ENCODE peak calls at places on chromosomes 12 and 14, in six cellular contexts. H, K, Z, T, V and I are unnamed samples.

GRCh38 chr12:91931110-91931509 is 214.5 kb downstream of the BTG1 start:
- DNase-seq in T (no peak), K (no peak), V (peak; percentile 39), H (peak; percentile 45), Z (no peak), I (peak; percentile 94)

GRCh38 chr12:15732341-15733061 is 56.7 kb downstream of the EPS8 start:
- DNase-seq in K (no peak), T (no peak), H (no peak), Z (no peak), V (peak; percentile 77), I (no peak)

GRCh38 chr12:113030875-113031525 is 25.5 kb upstream of the DTX1 start:
- DNase-seq in H (no peak), K (peak; percentile 89), V (peak; percentile 73), Z (peak; percentile 72), T (no peak), I (no peak)

GRCh38 chr12:130826151-130826801 is 12.8 kb downstream of the STX2 start:
- DNase-seq in K (peak; percentile 92), T (peak; percentile 86), Z (peak; percentile 53), H (peak; percentile 69), V (peak; percentile 76), I (no peak)

GRCh38 chr12:121240484-121241202 is 30.7 kb downstream of the P2RX4 start:
- DNase-seq in Z (no peak), H (peak; percentile 83), K (peak; percentile 69), T (peak; percentile 99), V (no peak), I (no peak)

GRCh38 chr12:89529738-89530137 is 3.9 kb upstream of the POC1B start:
- DNase-seq in T (no peak), K (no peak), H (no peak), Z (peak; percentile 66), V (peak; percentile 71), I (no peak)

GRCh38 chr14:50056457-50056856 is 59.9 kb downstream of the VCPKMT start:
- DNase-seq in T (no peak), Z (no peak), H (no peak), V (no peak), K (no peak), I (no peak)

GRCh38 chr12:3130053-3130805 is 53.0 kb downstream of the TSPAN9 start:
- DNase-seq in K (no peak), V (no peak), T (no peak), H (no peak), Z (no peak), I (no peak)

GRCh38 chr14:58713677-58714076 is 75.9 kb downstream of the DACT1 start:
- DNase-seq in K (no peak), Z (no peak), T (no peak), H (no peak), V (no peak), I (no peak)

GRCh38 chr14:101876539-101876938 is 87.8 kb upstream of the DYNC1H1 start:
- DNase-seq in Z (no peak), T (peak; percentile 65), K (no peak), V (peak; percentile 73), H (peak; percentile 81), I (no peak)

GRCh38 chr14:74302160-74302628 is 540 bp downstream of the ABCD4 start:
- DNase-seq in T (peak; percentile 23), V (peak; percentile 85), K (no peak), Z (peak; percentile 71), H (no peak), I (no peak)

GRCh38 chr12:38527631-38528030 is 211.1 kb downstream of the ALG10B start:
- DNase-seq in T (no peak), K (no peak), Z (no peak), V (no peak), H (no peak), I (no peak)

GRCh38 chr14:42654707-42655106 is 1048.0 kb downstream of the LRFN5 start:
- DNase-seq in K (peak; percentile 27), V (no peak), T (no peak), Z (no peak), H (no peak), I (no peak)

GRCh38 chr12:6084261-6084968 is 40.1 kb downstream of the VWF start:
- DNase-seq in V (peak; percentile 79), K (peak; percentile 76), H (no peak), T (no peak), Z (peak; percentile 46), I (no peak)

GRCh38 chr12:52836042-52836466 is 1.9 kb upstream of the KRT79 start:
- DNase-seq in V (peak; percentile 83), K (peak; percentile 20), T (peak; percentile 56), H (peak; percentile 58), Z (no peak), I (no peak)

GRCh38 chr12:9943244-9943643 is 11.1 kb upstream of the CLEC2A start:
- DNase-seq in T (peak; percentile 8), H (peak; percentile 42), V (no peak), K (peak; percentile 45), Z (no peak), I (no peak)

GRCh38 chr14:94864421-94865195 is 94.7 kb upstream of the GSC start:
- DNase-seq in V (peak; percentile 26), H (no peak), K (peak; percentile 69), T (no peak), Z (no peak), I (no peak)

GRCh38 chr12:111141205-111141604 is 220.8 kb upstream of the MYL2 start:
- DNase-seq in V (no peak), Z (no peak), T (no peak), K (no peak), H (no peak), I (no peak)

GRCh38 chr12:43066471-43066870 is 476.9 kb upstream of the PRICKLE1 start:
- DNase-seq in K (no peak), T (no peak), H (no peak), Z (no peak), V (no peak), I (no peak)

GRCh38 chr14:21523203-21523602 is 2.9 kb downstream of the SALL2 start:
- DNase-seq in V (no peak), T (no peak), Z (no peak), K (no peak), H (no peak), I (no peak)

GRCh38 chr14:55578511-55578910 is 1.5 kb upstream of the KTN1 start:
- DNase-seq in T (no peak), H (no peak), V (peak; percentile 45), Z (no peak), K (no peak), I (no peak)

GRCh38 chr12:48965447-48965846 is 6.1 kb downstream of the WNT10B start:
- DNase-seq in H (no peak), T (no peak), K (peak; percentile 77), Z (no peak), V (peak; percentile 49), I (no peak)

GRCh38 chr12:46300906-46301305 is 32.1 kb upstream of the SLC38A1 start:
- DNase-seq in Z (no peak), K (no peak), V (no peak), H (no peak), T (no peak), I (no peak)

GRCh38 chr12:115450017-115450416 is 766.0 kb upstream of the TBX3 start:
- DNase-seq in Z (no peak), K (peak; percentile 62), T (no peak), V (no peak), H (no peak), I (no peak)
- H3K27ac ChIP-seq in Z (no peak overlapping the region), K (no peak overlapping the region), T (no peak overlapping the region), V (no peak overlapping the region), H (no peak overlapping the region), I (no peak overlapping the region)

DNA sequence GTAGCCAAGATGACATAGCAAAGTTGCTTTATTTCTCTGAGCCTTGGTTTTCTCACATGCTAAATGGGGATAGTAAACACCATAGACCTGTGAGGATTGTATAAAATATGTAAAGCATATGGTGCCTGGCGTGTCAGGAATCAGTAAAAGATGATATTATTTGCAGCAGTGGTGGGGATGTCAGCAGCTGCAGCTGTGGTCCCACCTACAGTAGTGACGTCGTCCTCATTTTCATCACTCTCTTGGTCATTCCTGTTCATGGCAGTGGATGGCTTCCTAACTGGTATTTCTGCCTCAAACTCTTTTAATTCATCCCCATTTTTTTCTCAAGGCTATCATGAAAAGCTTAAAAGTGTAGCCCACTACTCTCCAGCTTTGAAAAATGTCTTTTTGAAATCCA is 12.1 kb downstream of the BMAL2 start:
- DNase-seq in T (no peak), K (no peak), Z (no peak), V (peak; percentile 15), H (no peak), I (no peak)
- H3K27ac ChIP-seq in T (no peak overlapping the region), K (no peak overlapping the region), Z (peak overlapping the region; percentile 79), V (peak overlapping the region; percentile 95), H (no peak overlapping the region), I (peak overlapping the region; percentile 97)

DNA sequence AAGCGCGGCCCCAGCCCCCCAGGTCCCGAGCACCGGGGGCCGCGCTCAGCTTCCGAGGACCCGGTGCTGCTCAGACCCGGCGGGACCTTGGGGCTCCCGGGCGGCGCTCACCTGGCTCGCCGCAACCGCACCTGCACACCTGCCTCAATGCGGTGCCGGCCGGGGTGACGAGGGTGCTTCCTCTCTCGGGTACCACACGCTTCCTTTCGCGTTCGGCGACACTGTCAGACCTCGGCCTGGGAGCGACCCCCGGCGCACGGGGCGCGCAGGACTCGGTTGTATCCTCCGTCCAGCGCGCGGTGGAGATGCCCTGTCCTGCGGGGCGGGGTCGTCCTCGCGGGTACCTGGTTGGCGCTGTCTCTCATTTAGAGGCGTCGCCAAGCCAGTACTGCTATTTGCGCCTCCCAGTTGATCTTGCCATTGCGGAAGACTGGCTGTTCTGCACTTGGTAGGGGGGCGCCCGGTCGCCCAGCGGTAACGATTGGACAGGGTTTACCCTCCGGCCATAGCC is 718 bp downstream of the PACS2 start:
- DNase-seq in H (peak; percentile 65), T (peak; percentile 67), V (peak; percentile 50), Z (peak; percentile 40), K (peak; percentile 57), I (no peak)
- H3K27ac ChIP-seq in H (peak overlapping the region; percentile 65), T (peak overlapping the region; percentile 34), V (no peak overlapping the region), Z (peak overlapping the region; percentile 95), K (no peak overlapping the region), I (peak overlapping the region; percentile 24)

GRCh38 chr12:71007025-71007424 is 86.5 kb upstream of the PTPRR start:
- DNase-seq in Z (no peak), V (no peak), H (no peak), T (no peak), K (no peak), I (no peak)

GRCh38 chr12:71010143-71010479 is 89.6 kb upstream of the PTPRR start:
- DNase-seq in V (no peak), Z (no peak), H (no peak), K (no peak), T (no peak), I (no peak)

GRCh38 chr12:71011261-71011660 is 90.7 kb upstream of the PTPRR start:
- DNase-seq in T (no peak), K (no peak), V (peak; percentile 30), Z (no peak), H (no peak), I (no peak)

GRCh38 chr12:71007736-71008449 is 87.4 kb upstream of the PTPRR start:
- DNase-seq in H (no peak), Z (no peak), V (peak; percentile 41), K (no peak), T (no peak), I (no peak)

DNA sequence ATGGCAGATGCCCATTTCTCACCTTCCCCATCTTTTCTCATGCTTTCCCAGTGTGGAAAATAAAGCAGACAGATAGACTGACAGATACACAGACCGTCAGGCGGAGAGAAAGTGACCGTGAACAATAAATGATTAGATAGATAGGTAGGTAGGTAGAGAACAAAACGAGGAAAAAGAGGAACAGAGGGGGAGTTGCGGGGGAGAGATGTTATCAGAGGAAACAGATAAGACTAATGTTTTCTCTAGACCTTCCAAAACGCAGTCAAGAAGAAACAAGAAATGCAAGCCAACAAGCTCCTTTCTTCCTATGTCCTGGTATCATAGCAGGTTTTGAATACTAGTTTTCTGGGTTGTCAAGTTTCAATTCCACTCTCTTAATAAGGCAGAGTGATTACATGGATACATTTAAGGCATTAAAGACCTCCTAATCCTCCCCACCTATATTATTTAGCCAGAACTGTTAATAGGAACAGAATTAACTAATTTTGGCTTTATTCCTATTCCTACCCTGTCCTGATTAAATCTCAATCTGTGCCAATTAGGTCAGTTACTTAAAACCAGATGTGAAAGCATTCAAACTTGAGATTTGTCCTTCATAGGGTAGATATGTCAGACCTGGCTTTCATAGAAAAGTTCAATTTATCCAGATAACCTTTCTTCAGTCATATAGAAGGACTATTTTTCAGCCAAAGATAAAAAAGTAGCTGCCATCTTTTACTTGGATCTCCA is 89.0 kb upstream of the PTPRR start:
- DNase-seq in H (no peak), T (no peak), K (no peak), V (no peak), Z (no peak), I (no peak)
- H3K27ac ChIP-seq in H (no peak overlapping the region), T (no peak overlapping the region), K (no peak overlapping the region), V (no peak overlapping the region), Z (no peak overlapping the region), I (no peak overlapping the region)